ENCODE peak calls at places on chromosomes 5 and 9, in four cellular contexts. C, Y, Z and B are unnamed samples.
A peak's percentile ranks its signal among the peaks of the same experiment; 100 is the strongest.

GRCh38 chr5:151692312-151692711 is 5.6 kb upstream of the SPARC start:
- DNase-seq in C (no peak), Y (no peak), Z (no peak), B (no peak)

GRCh38 chr9:80163889-80164288 is 592.1 kb downstream of the TLE4 start:
- DNase-seq in C (no peak), Y (no peak), Z (no peak), B (no peak)

GRCh38 chr5:39073759-39074008 is 515 bp downstream of the RICTOR start:
- DNase-seq in C (no peak), Y (no peak), Z (no peak), B (no peak)

GRCh38 chr5:67831081-67831480 is 384.5 kb upstream of the PIK3R1 start:
- DNase-seq in C (no peak), Y (no peak), Z (no peak), B (no peak)

GRCh38 chr9:113955076-113955752 is 79.1 kb downstream of the ZNF618 start:
- DNase-seq in C (no peak), Y (peak; percentile 41), Z (peak; percentile 82), B (no peak)

GRCh38 chr5:41334758-41335157 is 121.4 kb upstream of the C6 start:
- DNase-seq in C (no peak), Y (no peak), Z (peak; percentile 40), B (no peak)

GRCh38 chr5:173139631-173140030 is 4.7 kb upstream of the BNIP1 start:
- DNase-seq in C (no peak), Y (no peak), Z (no peak), B (no peak)

GRCh38 chr5:112419596-112420110 is 576 bp upstream of the EPB41L4A start:
- DNase-seq in C (peak; percentile 26), Y (no peak), Z (peak; percentile 11), B (peak; percentile 12)

GRCh38 chr9:120412425-120412951 is 167.5 kb downstream of the CDK5RAP2 start:
- DNase-seq in C (no peak), Y (peak; percentile 39), Z (peak; percentile 73), B (no peak)

GRCh38 chr9:93094294-93095204 is 1.5 kb upstream of the CARD19 start:
- DNase-seq in C (no peak), Y (no peak), Z (no peak), B (peak; percentile 6)

GRCh38 chr9:124368692-124369091 is 46.5 kb downstream of the PSMB7 start:
- DNase-seq in C (no peak), Y (no peak), Z (no peak), B (no peak)

GRCh38 chr5:43066231-43066798 is 26.2 kb upstream of the ANXA2R start:
- DNase-seq in C (peak; percentile 76), Y (no peak), Z (peak; percentile 59), B (no peak)

GRCh38 chr5:52150501-52150900 is 637.2 kb upstream of the ITGA1 start:
- DNase-seq in C (no peak), Y (no peak), Z (no peak), B (no peak)

GRCh38 chr5:112005533-112005926 is 248.5 kb upstream of the NREP start:
- DNase-seq in C (no peak), Y (no peak), Z (peak; percentile 78), B (no peak)

GRCh38 chr5:12272389-12272788 is 368.1 kb upstream of the CTNND2 start:
- DNase-seq in C (no peak), Y (no peak), Z (no peak), B (no peak)

GRCh38 chr9:131274674-131275331 is 1.5 kb downstream of the FAM78A start:
- DNase-seq in C (no peak), Y (no peak), Z (no peak), B (no peak)

GRCh38 chr5:1521671-1522600 is 1.8 kb downstream of the LPCAT1 start:
- DNase-seq in C (peak; percentile 17), Y (peak; percentile 44), Z (peak; percentile 84), B (no peak)

GRCh38 chr9:20904995-20905394 is 126.4 kb downstream of the HACD4 start:
- DNase-seq in C (no peak), Y (no peak), Z (no peak), B (no peak)

GRCh38 chr9:12538842-12539584 is 154.2 kb upstream of the TYRP1 start:
- DNase-seq in C (no peak), Y (no peak), Z (no peak), B (no peak)

GRCh38 chr5:142296914-142297417 is 27.9 kb downstream of the SPRY4 start:
- DNase-seq in C (no peak), Y (peak; percentile 54), Z (no peak), B (no peak)

GRCh38 chr5:1793966-1794895 is 5.4 kb downstream of the MRPL36 start:
- DNase-seq in C (no peak), Y (peak; percentile 76), Z (peak; percentile 92), B (no peak)

GRCh38 chr9:27337833-27338526 is 41.0 kb upstream of the EQTN start:
- DNase-seq in C (no peak), Y (no peak), Z (no peak), B (no peak)

GRCh38 chr5:33228149-33228548 is 212.6 kb upstream of the TARS1 start:
- DNase-seq in C (no peak), Y (no peak), Z (no peak), B (no peak)

DNA sequence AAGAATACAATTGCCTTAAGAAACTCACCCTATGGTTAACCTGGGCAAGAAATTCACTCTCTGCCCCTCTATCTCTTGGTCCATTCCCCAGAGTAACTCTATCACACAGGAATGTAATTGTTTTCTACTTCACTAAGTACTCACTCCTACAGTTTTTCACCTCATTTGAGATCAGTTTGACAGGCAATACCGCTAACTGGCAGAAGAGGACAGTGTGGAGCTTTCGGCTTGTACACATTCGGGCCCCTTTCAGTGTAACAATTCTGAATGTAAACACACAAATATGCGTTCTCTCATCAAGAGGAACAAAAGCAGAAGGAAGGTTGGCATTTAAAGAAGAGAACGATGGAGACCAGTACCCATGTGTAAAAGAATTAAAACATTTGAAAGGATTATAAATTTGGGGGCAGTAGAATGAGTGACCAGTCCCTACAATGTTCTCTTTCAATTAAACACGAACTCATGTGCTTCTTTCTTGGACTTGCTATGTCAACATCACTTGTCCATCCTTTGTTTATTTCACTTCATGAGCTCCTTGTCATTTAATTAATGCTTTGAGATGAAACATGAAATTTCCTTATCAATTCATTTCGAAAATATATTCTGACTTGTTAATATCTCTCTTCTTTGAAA is 188.5 kb upstream of the GRAMD2B start:
- DNase-seq in C (no peak), Y (no peak), Z (peak; percentile 33), B (no peak)
- TF ChIP-seq CTCF in C (no peak), Y (peak; percentile 66), Z (peak; percentile 94), B (peak; percentile 86)

DNA sequence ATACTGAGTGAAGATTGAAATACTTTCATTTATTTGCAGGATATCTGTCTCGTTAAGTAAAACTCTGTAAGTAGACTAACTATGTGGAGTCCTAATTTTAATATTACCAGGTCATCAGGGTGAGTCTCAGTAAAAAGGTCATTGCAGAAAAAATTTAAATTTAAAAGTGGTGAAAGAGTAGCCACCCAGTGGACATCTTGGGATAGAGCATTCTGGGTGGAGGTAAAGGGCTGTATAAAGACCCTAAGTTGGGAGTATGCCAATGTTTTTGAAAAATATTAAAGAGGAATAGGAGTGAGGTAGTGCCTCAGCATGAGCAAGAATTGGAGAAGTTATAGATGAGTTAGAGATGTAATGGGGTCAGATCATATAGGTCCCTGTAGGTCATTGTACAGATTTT is 145.5 kb downstream of the HMHB1 start:
- DNase-seq in C (no peak), Y (no peak), Z (no peak), B (no peak)
- TF ChIP-seq CTCF in C (no peak), Y (peak; percentile 43), Z (peak; percentile 43), B (peak; percentile 0)

GRCh38 chr5:139293504-139294371 is at the start of gene MATR3:
- DNase-seq in C (peak; percentile 90), Y (peak; percentile 91), Z (peak; percentile 95), B (peak; percentile 95)
- TF ChIP-seq CTCF in C (no peak), Y (no peak), Z (no peak), B (no peak)

DNA sequence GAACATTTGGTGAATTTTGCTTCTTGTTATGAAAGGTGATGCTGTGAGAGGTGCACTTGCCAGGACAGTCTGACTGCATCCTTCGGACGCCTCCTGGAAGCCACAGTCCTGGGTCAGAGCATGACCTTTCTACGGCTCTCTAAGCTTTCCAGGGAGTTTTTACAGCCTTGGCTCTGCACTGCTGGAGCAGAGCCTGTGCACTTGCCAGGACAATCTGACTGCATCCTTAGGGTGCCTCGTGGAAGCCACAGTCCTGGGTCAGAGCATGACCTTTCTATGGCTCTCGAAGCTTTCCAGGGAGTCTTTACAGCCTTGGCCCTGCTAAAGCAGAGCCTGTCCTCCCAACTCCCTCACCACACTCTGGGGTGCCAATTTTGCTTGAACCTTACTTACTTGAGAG is 49.6 kb downstream of the CCDC180 start:
- DNase-seq in C (no peak), Y (no peak), Z (no peak), B (no peak)
- TF ChIP-seq CTCF in C (no peak), Y (no peak), Z (no peak), B (no peak)

DNA sequence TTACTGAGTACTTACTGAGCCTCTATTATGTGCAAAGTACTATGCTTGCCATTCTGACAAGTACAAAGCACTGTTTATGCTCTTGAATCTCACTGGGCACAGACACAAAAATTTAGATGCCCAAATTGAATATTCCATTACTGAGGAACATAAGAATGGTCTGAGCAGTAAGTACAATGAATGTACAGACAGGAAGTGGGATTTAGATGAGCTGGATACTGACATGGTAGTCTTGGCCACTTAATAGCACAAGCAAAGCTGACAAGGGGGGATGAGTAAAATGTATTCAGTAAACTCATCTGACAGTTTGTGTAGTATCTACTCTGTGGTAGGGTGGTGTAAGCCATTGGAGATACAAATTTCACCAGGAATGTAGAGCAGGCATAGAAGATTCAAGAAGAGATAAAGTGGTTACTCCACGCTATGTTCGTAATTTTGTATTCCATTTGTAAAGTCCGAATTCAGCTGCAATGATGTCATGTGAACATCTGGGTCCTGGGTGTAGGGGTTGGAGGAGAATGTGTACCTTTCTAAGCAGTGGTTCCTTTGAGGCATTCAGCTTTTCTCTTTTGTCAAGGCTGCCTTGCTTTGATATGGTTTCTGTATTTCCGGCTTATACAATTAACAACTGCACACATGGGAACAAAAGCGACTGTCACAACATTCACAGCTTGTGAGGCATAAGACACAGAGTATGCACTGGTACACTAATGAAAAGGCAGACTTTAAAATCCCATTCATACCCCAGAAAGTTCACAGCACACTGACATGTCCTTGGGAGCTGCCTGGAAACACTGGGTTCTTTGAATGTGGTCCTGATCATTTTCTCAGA is 132.2 kb downstream of the EFNA5 start:
- DNase-seq in C (no peak), Y (no peak), Z (peak; percentile 31), B (no peak)
- TF ChIP-seq CTCF in C (no peak), Y (no peak), Z (no peak), B (no peak)